ENCODE peak calls at places on chromosomes 3 and 15, in five cellular contexts. N, Q, U, E and K are unnamed samples.

GRCh38 chr3:135633078-135633477 is 332.4 kb upstream of the PPP2R3A start:
- DNase-seq in N (no peak), Q (no peak), U (no peak), E (no peak), K (no peak)

GRCh38 chr15:98981851-98982722 is 25.5 kb downstream of the PGPEP1L start:
- DNase-seq in N (no peak), Q (peak; percentile 71), U (no peak), E (no peak), K (no peak)

GRCh38 chr3:168615489-168616020 is 519.8 kb upstream of the GOLIM4 start:
- DNase-seq in N (no peak), Q (no peak), U (no peak), E (no peak), K (no peak)

GRCh38 chr3:114144909-114145688 is 33.8 kb downstream of the DRD3 start:
- DNase-seq in N (no peak), Q (peak; percentile 59), U (no peak), E (no peak), K (no peak)

GRCh38 chr3:134486577-134487041 is 752 bp downstream of the CEP63 start:
- DNase-seq in N (no peak), Q (peak; percentile 56), U (no peak), E (peak; percentile 42), K (peak; percentile 44)

GRCh38 chr15:88627463-88627862 is 6.3 kb downstream of the AEN start:
- DNase-seq in N (no peak), Q (no peak), U (no peak), E (no peak), K (no peak)

GRCh38 chr15:75753145-75753544 is 40.5 kb upstream of the CSPG4 start:
- DNase-seq in N (no peak), Q (no peak), U (no peak), E (no peak), K (no peak)

GRCh38 chr3:117126460-117126859 is 416.9 kb downstream of the TUSC7 start:
- DNase-seq in N (no peak), Q (no peak), U (no peak), E (no peak), K (no peak)

GRCh38 chr3:144114767-144115166 is 143.1 kb downstream of the DIPK2A start:
- DNase-seq in N (no peak), Q (peak; percentile 6), U (no peak), E (no peak), K (peak; percentile 16)

GRCh38 chr3:50453907-50454306 is 49.5 kb downstream of the CACNA2D2 start:
- DNase-seq in N (no peak), Q (no peak), U (no peak), E (peak; percentile 42), K (no peak)

GRCh38 chr3:46913644-46914043 is 36.1 kb downstream of the PTH1R start:
- DNase-seq in N (peak; percentile 20), Q (peak; percentile 69), U (peak; percentile 31), E (no peak), K (no peak)

GRCh38 chr15:66800584-66801235 is 98.7 kb downstream of the SMAD6 start:
- DNase-seq in N (no peak), Q (no peak), U (no peak), E (no peak), K (no peak)

GRCh38 chr3:56980798-56981390 is 79.6 kb upstream of the SPATA12 start:
- DNase-seq in N (peak; percentile 41), Q (peak; percentile 99), U (peak; percentile 53), E (no peak), K (peak; percentile 42)

GRCh38 chr3:109346099-109346498 is 8.8 kb upstream of the DPPA4 start:
- DNase-seq in N (no peak), Q (no peak), U (no peak), E (peak; percentile 55), K (peak; percentile 39)

GRCh38 chr15:41466711-41467110 is 27.0 kb upstream of the ITPKA start:
- DNase-seq in N (no peak), Q (no peak), U (no peak), E (no peak), K (no peak)

GRCh38 chr15:75840659-75841058 is 2.6 kb upstream of the UBE2Q2 start:
- DNase-seq in N (peak; percentile 22), Q (peak; percentile 73), U (no peak), E (no peak), K (peak; percentile 55)

GRCh38 chr15:25846377-25846776 is 16.8 kb downstream of the ATP10A start:
- DNase-seq in N (no peak), Q (no peak), U (no peak), E (no peak), K (no peak)

GRCh38 chr15:59401810-59402569 is 29.3 kb upstream of the MYO1E start:
- DNase-seq in N (no peak), Q (no peak), U (no peak), E (peak; percentile 40), K (no peak)

GRCh38 chr15:58903232-58903631 is 30.2 kb downstream of the SLTM start:
- DNase-seq in N (no peak), Q (peak; percentile 31), U (no peak), E (no peak), K (no peak)

GRCh38 chr3:62098646-62099365 is 274.5 kb downstream of the FEZF2 start:
- DNase-seq in N (no peak), Q (peak; percentile 21), U (no peak), E (no peak), K (no peak)

GRCh38 chr3:113758389-113759029 is 11.7 kb downstream of the ATP6V1A start:
- DNase-seq in N (no peak), Q (peak; percentile 46), U (no peak), E (no peak), K (no peak)

GRCh38 chr15:87212041-87212440 is 1044.5 kb downstream of the NTRK3 start:
- DNase-seq in N (no peak), Q (no peak), U (no peak), E (no peak), K (no peak)

GRCh38 chr15:70882361-70882760 is 9.9 kb downstream of the THAP10 start:
- DNase-seq in N (no peak), Q (no peak), U (no peak), E (no peak), K (no peak)

GRCh38 chr3:194879991-194880939 is 194.6 kb downstream of the FAM43A start:
- DNase-seq in N (peak; percentile 44), Q (peak; percentile 5), U (peak; percentile 61), E (no peak), K (no peak)

GRCh38 chr3:9088431-9089353 is 125.4 kb upstream of the RAD18 start:
- DNase-seq in N (no peak), Q (no peak), U (no peak), E (no peak), K (no peak)

GRCh38 chr15:84023636-84024035 is 211.9 kb upstream of the GOLGA6L4 start:
- DNase-seq in N (peak; percentile 32), Q (peak; percentile 49), U (no peak), E (peak; percentile 70), K (peak; percentile 57)

GRCh38 chr3:115713247-115713646 is 89.9 kb downstream of the GAP43 start:
- DNase-seq in N (no peak), Q (no peak), U (peak; percentile 13), E (peak; percentile 26), K (no peak)

GRCh38 chr3:67648701-67649100 is 5.7 kb downstream of the SUCLG2 start:
- DNase-seq in N (no peak), Q (peak; percentile 42), U (no peak), E (no peak), K (no peak)

GRCh38 chr15:70093481-70094309 is 4.0 kb downstream of the TLE3 start:
- DNase-seq in N (no peak), Q (peak; percentile 38), U (no peak), E (peak; percentile 79), K (peak; percentile 92)

GRCh38 chr3:46923559-46924350 is 46.2 kb downstream of the PTH1R start:
- DNase-seq in N (peak; percentile 18), Q (peak; percentile 52), U (no peak), E (peak; percentile 82), K (peak; percentile 69)

GRCh38 chr3:49703443-49703927 is 14.1 kb downstream of the RNF123 start:
- DNase-seq in N (peak; percentile 54), Q (peak; percentile 66), U (peak; percentile 63), E (peak; percentile 81), K (peak; percentile 74)

GRCh38 chr3:56055616-56056350 is 412.5 kb downstream of the ERC2 start:
- DNase-seq in N (no peak), Q (no peak), U (no peak), E (no peak), K (peak; percentile 41)

GRCh38 chr15:94069834-94070233 is 161.5 kb upstream of the MCTP2 start:
- DNase-seq in N (no peak), Q (no peak), U (no peak), E (no peak), K (no peak)